ENCODE peak calls at places on chromosomes 7 and 10, in eight cellular contexts. One of them, this sample, is unnamed.
A peak's percentile ranks its signal among the peaks of the same experiment; 100 is the strongest.

GRCh38 chr10:79018591-79019011 is 50.2 kb upstream of the ZMIZ1 start:
- DNase-seq in activated naive CD4-positive, alpha-beta T cell: no peak
- DNase-seq in frontal cortex: no peak
- DNase-seq in C1 segment of cervical spinal cord: no peak
- DNase-seq in erythroblast: no peak
- DNase-seq in stimulated activated CD4-positive, alpha-beta T cell treated with anti-CD3 and anti-CD28 coated beads, Interleukin-15, amount 100 ng/mL, for 1 hour: no peak
- DNase-seq in posterior vena cava: peak; percentile 65
- DNase-seq in A549: no peak
- DNase-seq in this sample: no peak

GRCh38 chr10:131093795-131094366 is 217.6 kb downstream of the TCERG1L start:
- DNase-seq in activated naive CD4-positive, alpha-beta T cell: no peak
- DNase-seq in frontal cortex: no peak
- DNase-seq in C1 segment of cervical spinal cord: no peak
- DNase-seq in erythroblast: no peak
- DNase-seq in stimulated activated CD4-positive, alpha-beta T cell treated with anti-CD3 and anti-CD28 coated beads, Interleukin-15, amount 100 ng/mL, for 1 hour: no peak
- DNase-seq in posterior vena cava: no peak
- DNase-seq in A549: no peak
- DNase-seq in this sample: no peak

GRCh38 chr7:23955145-23955544 is 245.1 kb downstream of the STK31 start:
- DNase-seq in activated naive CD4-positive, alpha-beta T cell: no peak
- DNase-seq in frontal cortex: no peak
- DNase-seq in C1 segment of cervical spinal cord: no peak
- DNase-seq in erythroblast: no peak
- DNase-seq in stimulated activated CD4-positive, alpha-beta T cell treated with anti-CD3 and anti-CD28 coated beads, Interleukin-15, amount 100 ng/mL, for 1 hour: no peak
- DNase-seq in posterior vena cava: no peak
- DNase-seq in A549: no peak
- DNase-seq in this sample: no peak

GRCh38 chr10:1368772-1369171 is 312.6 kb downstream of the WDR37 start:
- DNase-seq in activated naive CD4-positive, alpha-beta T cell: no peak
- DNase-seq in frontal cortex: no peak
- DNase-seq in C1 segment of cervical spinal cord: no peak
- DNase-seq in erythroblast: peak; percentile 46
- DNase-seq in stimulated activated CD4-positive, alpha-beta T cell treated with anti-CD3 and anti-CD28 coated beads, Interleukin-15, amount 100 ng/mL, for 1 hour: peak; percentile 23
- DNase-seq in posterior vena cava: no peak
- DNase-seq in A549: peak; percentile 64
- DNase-seq in this sample: peak; percentile 27

GRCh38 chr10:89064764-89065163 is 74.2 kb downstream of the FAS start:
- DNase-seq in activated naive CD4-positive, alpha-beta T cell: no peak
- DNase-seq in frontal cortex: no peak
- DNase-seq in C1 segment of cervical spinal cord: no peak
- DNase-seq in erythroblast: no peak
- DNase-seq in stimulated activated CD4-positive, alpha-beta T cell treated with anti-CD3 and anti-CD28 coated beads, Interleukin-15, amount 100 ng/mL, for 1 hour: no peak
- DNase-seq in posterior vena cava: no peak
- DNase-seq in A549: no peak
- DNase-seq in this sample: no peak

GRCh38 chr7:93944673-93945072 is 23.1 kb downstream of the GNG11 start:
- DNase-seq in activated naive CD4-positive, alpha-beta T cell: no peak
- DNase-seq in frontal cortex: no peak
- DNase-seq in C1 segment of cervical spinal cord: no peak
- DNase-seq in erythroblast: no peak
- DNase-seq in stimulated activated CD4-positive, alpha-beta T cell treated with anti-CD3 and anti-CD28 coated beads, Interleukin-15, amount 100 ng/mL, for 1 hour: no peak
- DNase-seq in posterior vena cava: no peak
- DNase-seq in A549: no peak
- DNase-seq in this sample: no peak

GRCh38 chr10:21125471-21126228 is 228.5 kb upstream of the NEBL start:
- DNase-seq in activated naive CD4-positive, alpha-beta T cell: no peak
- DNase-seq in frontal cortex: no peak
- DNase-seq in C1 segment of cervical spinal cord: no peak
- DNase-seq in erythroblast: no peak
- DNase-seq in stimulated activated CD4-positive, alpha-beta T cell treated with anti-CD3 and anti-CD28 coated beads, Interleukin-15, amount 100 ng/mL, for 1 hour: no peak
- DNase-seq in posterior vena cava: no peak
- DNase-seq in A549: no peak
- DNase-seq in this sample: no peak

GRCh38 chr10:58178811-58179210 is 88.9 kb downstream of the IPMK start:
- DNase-seq in activated naive CD4-positive, alpha-beta T cell: no peak
- DNase-seq in frontal cortex: no peak
- DNase-seq in C1 segment of cervical spinal cord: no peak
- DNase-seq in erythroblast: peak; percentile 6
- DNase-seq in stimulated activated CD4-positive, alpha-beta T cell treated with anti-CD3 and anti-CD28 coated beads, Interleukin-15, amount 100 ng/mL, for 1 hour: no peak
- DNase-seq in posterior vena cava: no peak
- DNase-seq in A549: no peak
- DNase-seq in this sample: peak; percentile 66

GRCh38 chr7:81029523-81029922 is 110.7 kb upstream of the SEMA3C start:
- DNase-seq in activated naive CD4-positive, alpha-beta T cell: no peak
- DNase-seq in frontal cortex: no peak
- DNase-seq in C1 segment of cervical spinal cord: no peak
- DNase-seq in erythroblast: no peak
- DNase-seq in stimulated activated CD4-positive, alpha-beta T cell treated with anti-CD3 and anti-CD28 coated beads, Interleukin-15, amount 100 ng/mL, for 1 hour: no peak
- DNase-seq in posterior vena cava: no peak
- DNase-seq in A549: no peak
- DNase-seq in this sample: no peak

GRCh38 chr7:134905375-134905774 is 80.9 kb upstream of the AGBL3 start:
- DNase-seq in activated naive CD4-positive, alpha-beta T cell: no peak
- DNase-seq in frontal cortex: no peak
- DNase-seq in C1 segment of cervical spinal cord: no peak
- DNase-seq in erythroblast: no peak
- DNase-seq in stimulated activated CD4-positive, alpha-beta T cell treated with anti-CD3 and anti-CD28 coated beads, Interleukin-15, amount 100 ng/mL, for 1 hour: no peak
- DNase-seq in posterior vena cava: peak; percentile 82
- DNase-seq in A549: no peak
- DNase-seq in this sample: peak; percentile 96

GRCh38 chr10:79976999-79977398 is 28.1 kb upstream of the SFTPD start:
- DNase-seq in activated naive CD4-positive, alpha-beta T cell: no peak
- DNase-seq in frontal cortex: no peak
- DNase-seq in C1 segment of cervical spinal cord: no peak
- DNase-seq in erythroblast: no peak
- DNase-seq in stimulated activated CD4-positive, alpha-beta T cell treated with anti-CD3 and anti-CD28 coated beads, Interleukin-15, amount 100 ng/mL, for 1 hour: no peak
- DNase-seq in posterior vena cava: no peak
- DNase-seq in A549: no peak
- DNase-seq in this sample: no peak

GRCh38 chr10:94108200-94108599 is 114.5 kb downstream of the PLCE1 start:
- DNase-seq in activated naive CD4-positive, alpha-beta T cell: no peak
- DNase-seq in frontal cortex: no peak
- DNase-seq in C1 segment of cervical spinal cord: no peak
- DNase-seq in erythroblast: no peak
- DNase-seq in stimulated activated CD4-positive, alpha-beta T cell treated with anti-CD3 and anti-CD28 coated beads, Interleukin-15, amount 100 ng/mL, for 1 hour: no peak
- DNase-seq in posterior vena cava: no peak
- DNase-seq in A549: no peak
- DNase-seq in this sample: no peak

GRCh38 chr7:43879477-43879876 is 10.2 kb upstream of the MRPS24 start:
- DNase-seq in activated naive CD4-positive, alpha-beta T cell: no peak
- DNase-seq in frontal cortex: no peak
- DNase-seq in C1 segment of cervical spinal cord: no peak
- DNase-seq in erythroblast: no peak
- DNase-seq in stimulated activated CD4-positive, alpha-beta T cell treated with anti-CD3 and anti-CD28 coated beads, Interleukin-15, amount 100 ng/mL, for 1 hour: no peak
- DNase-seq in posterior vena cava: no peak
- DNase-seq in A549: no peak
- DNase-seq in this sample: no peak

GRCh38 chr7:28155019-28155660 is 25.5 kb downstream of the JAZF1 start:
- DNase-seq in activated naive CD4-positive, alpha-beta T cell: no peak
- DNase-seq in frontal cortex: no peak
- DNase-seq in C1 segment of cervical spinal cord: no peak
- DNase-seq in erythroblast: no peak
- DNase-seq in stimulated activated CD4-positive, alpha-beta T cell treated with anti-CD3 and anti-CD28 coated beads, Interleukin-15, amount 100 ng/mL, for 1 hour: no peak
- DNase-seq in posterior vena cava: no peak
- DNase-seq in A549: no peak
- DNase-seq in this sample: no peak

GRCh38 chr7:94662548-94662947 is 6.6 kb upstream of the SGCE start:
- DNase-seq in activated naive CD4-positive, alpha-beta T cell: no peak
- DNase-seq in frontal cortex: no peak
- DNase-seq in C1 segment of cervical spinal cord: no peak
- DNase-seq in erythroblast: no peak
- DNase-seq in stimulated activated CD4-positive, alpha-beta T cell treated with anti-CD3 and anti-CD28 coated beads, Interleukin-15, amount 100 ng/mL, for 1 hour: no peak
- DNase-seq in posterior vena cava: no peak
- DNase-seq in A549: no peak
- DNase-seq in this sample: peak; percentile 39

GRCh38 chr10:76308946-76309529 is 877.6 kb downstream of the LRMDA start:
- DNase-seq in activated naive CD4-positive, alpha-beta T cell: no peak
- DNase-seq in frontal cortex: no peak
- DNase-seq in C1 segment of cervical spinal cord: no peak
- DNase-seq in erythroblast: no peak
- DNase-seq in stimulated activated CD4-positive, alpha-beta T cell treated with anti-CD3 and anti-CD28 coated beads, Interleukin-15, amount 100 ng/mL, for 1 hour: no peak
- DNase-seq in posterior vena cava: no peak
- DNase-seq in A549: no peak
- DNase-seq in this sample: no peak

GRCh38 chr10:17278607-17279240 is 50.7 kb downstream of the VIM start:
- DNase-seq in activated naive CD4-positive, alpha-beta T cell: no peak
- DNase-seq in frontal cortex: no peak
- DNase-seq in C1 segment of cervical spinal cord: no peak
- DNase-seq in erythroblast: no peak
- DNase-seq in stimulated activated CD4-positive, alpha-beta T cell treated with anti-CD3 and anti-CD28 coated beads, Interleukin-15, amount 100 ng/mL, for 1 hour: no peak
- DNase-seq in posterior vena cava: no peak
- DNase-seq in A549: no peak
- DNase-seq in this sample: no peak

GRCh38 chr10:90779573-90779972 is 78.3 kb downstream of the HTR7 start:
- DNase-seq in activated naive CD4-positive, alpha-beta T cell: no peak
- DNase-seq in frontal cortex: no peak
- DNase-seq in C1 segment of cervical spinal cord: no peak
- DNase-seq in erythroblast: peak; percentile 25
- DNase-seq in stimulated activated CD4-positive, alpha-beta T cell treated with anti-CD3 and anti-CD28 coated beads, Interleukin-15, amount 100 ng/mL, for 1 hour: no peak
- DNase-seq in posterior vena cava: no peak
- DNase-seq in A549: peak; percentile 8
- DNase-seq in this sample: peak; percentile 37

GRCh38 chr10:14859043-14859442 is 19.6 kb upstream of the SUV39H2 start:
- DNase-seq in activated naive CD4-positive, alpha-beta T cell: no peak
- DNase-seq in frontal cortex: no peak
- DNase-seq in C1 segment of cervical spinal cord: no peak
- DNase-seq in erythroblast: no peak
- DNase-seq in stimulated activated CD4-positive, alpha-beta T cell treated with anti-CD3 and anti-CD28 coated beads, Interleukin-15, amount 100 ng/mL, for 1 hour: no peak
- DNase-seq in posterior vena cava: no peak
- DNase-seq in A549: no peak
- DNase-seq in this sample: no peak

GRCh38 chr10:109880886-109881467 is 42.3 kb downstream of the XPNPEP1 start:
- DNase-seq in activated naive CD4-positive, alpha-beta T cell: no peak
- DNase-seq in frontal cortex: no peak
- DNase-seq in C1 segment of cervical spinal cord: no peak
- DNase-seq in erythroblast: no peak
- DNase-seq in stimulated activated CD4-positive, alpha-beta T cell treated with anti-CD3 and anti-CD28 coated beads, Interleukin-15, amount 100 ng/mL, for 1 hour: no peak
- DNase-seq in posterior vena cava: no peak
- DNase-seq in A549: no peak
- DNase-seq in this sample: no peak

GRCh38 chr7:102875700-102876192 is 37.1 kb upstream of the LRRC17 start:
- DNase-seq in activated naive CD4-positive, alpha-beta T cell: no peak
- DNase-seq in frontal cortex: no peak
- DNase-seq in C1 segment of cervical spinal cord: no peak
- DNase-seq in erythroblast: peak; percentile 20
- DNase-seq in stimulated activated CD4-positive, alpha-beta T cell treated with anti-CD3 and anti-CD28 coated beads, Interleukin-15, amount 100 ng/mL, for 1 hour: no peak
- DNase-seq in posterior vena cava: no peak
- DNase-seq in A549: peak; percentile 96
- DNase-seq in this sample: peak; percentile 95

GRCh38 chr10:112832361-112832878 is 117.6 kb upstream of the TCF7L2 start:
- DNase-seq in activated naive CD4-positive, alpha-beta T cell: no peak
- DNase-seq in frontal cortex: no peak
- DNase-seq in C1 segment of cervical spinal cord: no peak
- DNase-seq in erythroblast: no peak
- DNase-seq in stimulated activated CD4-positive, alpha-beta T cell treated with anti-CD3 and anti-CD28 coated beads, Interleukin-15, amount 100 ng/mL, for 1 hour: no peak
- DNase-seq in posterior vena cava: no peak
- DNase-seq in A549: no peak
- DNase-seq in this sample: peak; percentile 15

GRCh38 chr7:30894866-30895408 is 16.7 kb upstream of the AQP1 start:
- DNase-seq in activated naive CD4-positive, alpha-beta T cell: no peak
- DNase-seq in frontal cortex: no peak
- DNase-seq in C1 segment of cervical spinal cord: no peak
- DNase-seq in erythroblast: peak; percentile 25
- DNase-seq in stimulated activated CD4-positive, alpha-beta T cell treated with anti-CD3 and anti-CD28 coated beads, Interleukin-15, amount 100 ng/mL, for 1 hour: no peak
- DNase-seq in posterior vena cava: no peak
- DNase-seq in A549: no peak
- DNase-seq in this sample: no peak

GRCh38 chr10:99562631-99563030 is 29.9 kb downstream of the NKX2-3 start:
- DNase-seq in activated naive CD4-positive, alpha-beta T cell: no peak
- DNase-seq in frontal cortex: no peak
- DNase-seq in C1 segment of cervical spinal cord: no peak
- DNase-seq in erythroblast: no peak
- DNase-seq in stimulated activated CD4-positive, alpha-beta T cell treated with anti-CD3 and anti-CD28 coated beads, Interleukin-15, amount 100 ng/mL, for 1 hour: no peak
- DNase-seq in posterior vena cava: no peak
- DNase-seq in A549: no peak
- DNase-seq in this sample: no peak

GRCh38 chr10:44830022-44830421 is 81.1 kb upstream of the TMEM72 start:
- DNase-seq in activated naive CD4-positive, alpha-beta T cell: no peak
- DNase-seq in frontal cortex: no peak
- DNase-seq in C1 segment of cervical spinal cord: no peak
- DNase-seq in erythroblast: no peak
- DNase-seq in stimulated activated CD4-positive, alpha-beta T cell treated with anti-CD3 and anti-CD28 coated beads, Interleukin-15, amount 100 ng/mL, for 1 hour: no peak
- DNase-seq in posterior vena cava: no peak
- DNase-seq in A549: no peak
- DNase-seq in this sample: no peak

GRCh38 chr10:72387187-72387586 is 32.5 kb upstream of the DNAJB12 start:
- DNase-seq in activated naive CD4-positive, alpha-beta T cell: no peak
- DNase-seq in frontal cortex: no peak
- DNase-seq in C1 segment of cervical spinal cord: no peak
- DNase-seq in erythroblast: peak; percentile 60
- DNase-seq in stimulated activated CD4-positive, alpha-beta T cell treated with anti-CD3 and anti-CD28 coated beads, Interleukin-15, amount 100 ng/mL, for 1 hour: no peak
- DNase-seq in posterior vena cava: no peak
- DNase-seq in A549: no peak
- DNase-seq in this sample: no peak

GRCh38 chr10:78199759-78200158 is 166.1 kb downstream of the RPS24 start:
- DNase-seq in activated naive CD4-positive, alpha-beta T cell: no peak
- DNase-seq in frontal cortex: no peak
- DNase-seq in C1 segment of cervical spinal cord: no peak
- DNase-seq in erythroblast: no peak
- DNase-seq in stimulated activated CD4-positive, alpha-beta T cell treated with anti-CD3 and anti-CD28 coated beads, Interleukin-15, amount 100 ng/mL, for 1 hour: no peak
- DNase-seq in posterior vena cava: no peak
- DNase-seq in A549: no peak
- DNase-seq in this sample: no peak

This sample was measured in H4.